ENCODE peak calls at places on chromosomes 13 and 19, in six cellular contexts. One of them, this sample, is unnamed. For H3K27me3 and H3K4me1, the result is how much of the 10 kb centered on the place peaks cover.

GRCh38 chr19:8515317-8515716 is 1.4 kb upstream of the ZNF414 start:
- DNase-seq in CD4-positive, alpha-beta memory T cell: peak
- DNase-seq in right atrium auricular region: no peak
- DNase-seq in cardiac muscle cell: no peak
- DNase-seq in esophagus squamous epithelium: no peak
- DNase-seq in K562: peak
- DNase-seq in this sample: no peak

GRCh38 chr19:54477650-54478049 is 4.6 kb upstream of the CDC42EP5 start:
- DNase-seq in CD4-positive, alpha-beta memory T cell: no peak
- DNase-seq in right atrium auricular region: no peak
- DNase-seq in cardiac muscle cell: no peak
- DNase-seq in esophagus squamous epithelium: no peak
- DNase-seq in K562: peak
- DNase-seq in this sample: no peak

GRCh38 chr13:109608503-109608902 is 177.9 kb downstream of the IRS2 start:
- DNase-seq in CD4-positive, alpha-beta memory T cell: no peak
- DNase-seq in right atrium auricular region: no peak
- DNase-seq in cardiac muscle cell: no peak
- DNase-seq in esophagus squamous epithelium: no peak
- DNase-seq in K562: no peak
- DNase-seq in this sample: no peak

GRCh38 chr19:17337675-17338439 is 504 bp downstream of the GTPBP3 start:
- DNase-seq in CD4-positive, alpha-beta memory T cell: no peak
- DNase-seq in right atrium auricular region: no peak
- DNase-seq in cardiac muscle cell: peak
- DNase-seq in esophagus squamous epithelium: no peak
- DNase-seq in K562: peak
- DNase-seq in this sample: no peak

GRCh38 chr19:39430675-39431593 is 4.8 kb downstream of the RPS16 start:
- DNase-seq in CD4-positive, alpha-beta memory T cell: peak
- DNase-seq in right atrium auricular region: no peak
- DNase-seq in cardiac muscle cell: no peak
- DNase-seq in esophagus squamous epithelium: no peak
- DNase-seq in K562: peak
- DNase-seq in this sample: peak

GRCh38 chr19:55087542-55087935 is 11.9 kb downstream of the EPS8L1 start:
- DNase-seq in CD4-positive, alpha-beta memory T cell: no peak
- DNase-seq in right atrium auricular region: no peak
- DNase-seq in cardiac muscle cell: no peak
- DNase-seq in esophagus squamous epithelium: no peak
- DNase-seq in K562: no peak
- DNase-seq in this sample: no peak

GRCh38 chr13:34035676-34036325 is 217.9 kb downstream of the RFC3 start:
- DNase-seq in CD4-positive, alpha-beta memory T cell: no peak
- DNase-seq in right atrium auricular region: no peak
- DNase-seq in cardiac muscle cell: no peak
- DNase-seq in esophagus squamous epithelium: no peak
- DNase-seq in K562: no peak
- DNase-seq in this sample: no peak

GRCh38 chr19:35216833-35217707 is 11.5 kb downstream of the FAM187B start:
- DNase-seq in CD4-positive, alpha-beta memory T cell: peak
- DNase-seq in right atrium auricular region: no peak
- DNase-seq in cardiac muscle cell: no peak
- DNase-seq in esophagus squamous epithelium: no peak
- DNase-seq in K562: peak
- DNase-seq in this sample: no peak

GRCh38 chr19:32268381-32268780 is 77.0 kb upstream of the ZNF507 start:
- DNase-seq in CD4-positive, alpha-beta memory T cell: no peak
- DNase-seq in right atrium auricular region: no peak
- DNase-seq in cardiac muscle cell: no peak
- DNase-seq in esophagus squamous epithelium: no peak
- DNase-seq in K562: no peak
- DNase-seq in this sample: peak

GRCh38 chr13:36447501-36447900 is 15.2 kb downstream of the CCNA1 start:
- DNase-seq in CD4-positive, alpha-beta memory T cell: no peak
- DNase-seq in right atrium auricular region: no peak
- DNase-seq in cardiac muscle cell: no peak
- DNase-seq in esophagus squamous epithelium: no peak
- DNase-seq in K562: no peak
- DNase-seq in this sample: no peak

GRCh38 chr19:2288010-2288742 is 6.2 kb upstream of the PEAK3 start:
- DNase-seq in CD4-positive, alpha-beta memory T cell: no peak
- DNase-seq in right atrium auricular region: no peak
- DNase-seq in cardiac muscle cell: no peak
- DNase-seq in esophagus squamous epithelium: no peak
- DNase-seq in K562: no peak
- DNase-seq in this sample: no peak

GRCh38 chr19:4430760-4431159 is 26.8 kb downstream of the UBXN6 start:
- DNase-seq in CD4-positive, alpha-beta memory T cell: no peak
- DNase-seq in right atrium auricular region: no peak
- DNase-seq in cardiac muscle cell: no peak
- DNase-seq in esophagus squamous epithelium: no peak
- DNase-seq in K562: no peak
- DNase-seq in this sample: no peak

GRCh38 chr13:74102691-74103090 is 31.5 kb downstream of the KLF12 start:
- DNase-seq in CD4-positive, alpha-beta memory T cell: no peak
- DNase-seq in right atrium auricular region: no peak
- DNase-seq in cardiac muscle cell: no peak
- DNase-seq in esophagus squamous epithelium: no peak
- DNase-seq in K562: no peak
- DNase-seq in this sample: no peak

GRCh38 chr19:9958451-9958850 is 22.1 kb upstream of the OLFM2 start:
- DNase-seq in CD4-positive, alpha-beta memory T cell: no peak
- DNase-seq in right atrium auricular region: no peak
- DNase-seq in cardiac muscle cell: no peak
- DNase-seq in esophagus squamous epithelium: no peak
- DNase-seq in K562: no peak
- DNase-seq in this sample: no peak

GRCh38 chr13:35764359-35765015 is 288.0 kb upstream of the MAB21L1 start:
- DNase-seq in CD4-positive, alpha-beta memory T cell: no peak
- DNase-seq in right atrium auricular region: no peak
- DNase-seq in cardiac muscle cell: no peak
- DNase-seq in esophagus squamous epithelium: no peak
- DNase-seq in K562: no peak
- DNase-seq in this sample: peak

GRCh38 chr13:35714588-35714987 is 238.1 kb upstream of the MAB21L1 start:
- DNase-seq in CD4-positive, alpha-beta memory T cell: no peak
- DNase-seq in right atrium auricular region: no peak
- DNase-seq in cardiac muscle cell: no peak
- DNase-seq in esophagus squamous epithelium: no peak
- DNase-seq in K562: no peak
- DNase-seq in this sample: peak

GRCh38 chr19:49217382-49217781 is 59.8 kb downstream of the TRPM4 start:
- DNase-seq in CD4-positive, alpha-beta memory T cell: no peak
- DNase-seq in right atrium auricular region: peak
- DNase-seq in cardiac muscle cell: peak
- DNase-seq in esophagus squamous epithelium: no peak
- DNase-seq in K562: no peak
- DNase-seq in this sample: no peak

GRCh38 chr19:1361601-1362384 is 21.9 kb upstream of the NDUFS7 start:
- DNase-seq in CD4-positive, alpha-beta memory T cell: no peak
- DNase-seq in right atrium auricular region: no peak
- DNase-seq in cardiac muscle cell: no peak
- DNase-seq in esophagus squamous epithelium: no peak
- DNase-seq in K562: no peak
- DNase-seq in this sample: peak

GRCh38 chr13:23902975-23903905 is 5.9 kb upstream of the C1QTNF9B start:
- DNase-seq in CD4-positive, alpha-beta memory T cell: no peak
- DNase-seq in right atrium auricular region: no peak
- DNase-seq in cardiac muscle cell: peak
- DNase-seq in esophagus squamous epithelium: no peak
- DNase-seq in K562: no peak
- DNase-seq in this sample: no peak
- H3K27me3 ChIP-seq in CD4-positive, alpha-beta memory T cell: under half
- H3K27me3 ChIP-seq in right atrium auricular region: under half
- H3K27me3 ChIP-seq in cardiac muscle cell: under half
- H3K27me3 ChIP-seq in esophagus squamous epithelium: under half
- H3K27me3 ChIP-seq in K562: under half
- H3K27me3 ChIP-seq in this sample: under half

GRCh38 chr13:40969169-40969901 is 49.8 kb downstream of the ELF1 start:
- DNase-seq in CD4-positive, alpha-beta memory T cell: no peak
- DNase-seq in right atrium auricular region: no peak
- DNase-seq in cardiac muscle cell: no peak
- DNase-seq in esophagus squamous epithelium: no peak
- DNase-seq in K562: no peak
- DNase-seq in this sample: no peak

GRCh38 chr13:40971321-40971720 is 47.8 kb downstream of the ELF1 start:
- DNase-seq in CD4-positive, alpha-beta memory T cell: no peak
- DNase-seq in right atrium auricular region: no peak
- DNase-seq in cardiac muscle cell: no peak
- DNase-seq in esophagus squamous epithelium: no peak
- DNase-seq in K562: no peak
- DNase-seq in this sample: no peak

GRCh38 chr13:40970803-40971202 is 48.3 kb downstream of the ELF1 start:
- DNase-seq in CD4-positive, alpha-beta memory T cell: no peak
- DNase-seq in right atrium auricular region: no peak
- DNase-seq in cardiac muscle cell: no peak
- DNase-seq in esophagus squamous epithelium: no peak
- DNase-seq in K562: no peak
- DNase-seq in this sample: no peak

GRCh38 chr13:40966298-40966697 is 52.8 kb downstream of the ELF1 start:
- DNase-seq in CD4-positive, alpha-beta memory T cell: no peak
- DNase-seq in right atrium auricular region: no peak
- DNase-seq in cardiac muscle cell: no peak
- DNase-seq in esophagus squamous epithelium: no peak
- DNase-seq in K562: no peak
- DNase-seq in this sample: no peak

DNA sequence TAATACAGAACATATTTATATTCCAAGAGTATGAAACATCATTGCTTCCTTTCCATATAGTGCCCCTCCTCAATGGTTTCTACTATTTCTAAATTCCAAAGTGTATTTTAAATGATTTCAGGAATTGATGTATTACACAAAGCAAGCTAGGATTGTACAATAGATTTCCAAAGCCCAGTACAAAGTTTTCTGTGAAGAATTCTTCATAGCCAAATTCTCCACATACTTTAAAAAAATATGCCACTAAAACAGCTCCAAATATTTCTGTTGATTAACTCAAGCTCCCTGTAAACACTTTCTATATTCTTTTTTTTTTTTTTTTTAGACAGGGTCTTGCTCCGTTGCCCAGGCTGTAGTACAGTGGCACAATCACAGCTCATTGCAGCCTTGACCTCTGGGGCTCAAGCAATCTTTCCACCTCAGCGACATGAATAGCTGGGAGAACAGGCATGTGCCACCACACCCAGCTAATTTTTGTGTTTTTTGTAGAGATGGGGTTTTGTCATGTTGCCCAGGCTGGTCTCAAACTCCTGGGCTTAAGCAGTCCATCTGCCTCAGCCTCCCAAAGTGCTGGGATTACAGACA is 50.6 kb downstream of the ELF1 start:
- DNase-seq in CD4-positive, alpha-beta memory T cell: no peak
- DNase-seq in right atrium auricular region: no peak
- DNase-seq in cardiac muscle cell: no peak
- DNase-seq in esophagus squamous epithelium: no peak
- DNase-seq in K562: no peak
- DNase-seq in this sample: no peak
- H3K4me1 ChIP-seq in CD4-positive, alpha-beta memory T cell: half or more
- H3K4me1 ChIP-seq in right atrium auricular region: under half
- H3K4me1 ChIP-seq in cardiac muscle cell: under half
- H3K4me1 ChIP-seq in esophagus squamous epithelium: half or more
- H3K4me1 ChIP-seq in K562: under half
- H3K4me1 ChIP-seq in this sample: under half

GRCh38 chr19:45636275-45636674 is 2.9 kb downstream of the EML2 start:
- DNase-seq in CD4-positive, alpha-beta memory T cell: no peak
- DNase-seq in right atrium auricular region: no peak
- DNase-seq in cardiac muscle cell: no peak
- DNase-seq in esophagus squamous epithelium: no peak
- DNase-seq in K562: no peak
- DNase-seq in this sample: no peak

GRCh38 chr19:45640849-45641273 is 1.7 kb upstream of the EML2 start:
- DNase-seq in CD4-positive, alpha-beta memory T cell: no peak
- DNase-seq in right atrium auricular region: no peak
- DNase-seq in cardiac muscle cell: peak
- DNase-seq in esophagus squamous epithelium: no peak
- DNase-seq in K562: peak
- DNase-seq in this sample: no peak

GRCh38 chr19:45636902-45637301 is 2.3 kb downstream of the EML2 start:
- DNase-seq in CD4-positive, alpha-beta memory T cell: no peak
- DNase-seq in right atrium auricular region: no peak
- DNase-seq in cardiac muscle cell: no peak
- DNase-seq in esophagus squamous epithelium: no peak
- DNase-seq in K562: no peak
- DNase-seq in this sample: no peak

GRCh38 chr19:45638930-45639729 is at the start of gene EML2:
- DNase-seq in CD4-positive, alpha-beta memory T cell: peak
- DNase-seq in right atrium auricular region: no peak
- DNase-seq in cardiac muscle cell: peak
- DNase-seq in esophagus squamous epithelium: no peak
- DNase-seq in K562: peak
- DNase-seq in this sample: peak

DNA sequence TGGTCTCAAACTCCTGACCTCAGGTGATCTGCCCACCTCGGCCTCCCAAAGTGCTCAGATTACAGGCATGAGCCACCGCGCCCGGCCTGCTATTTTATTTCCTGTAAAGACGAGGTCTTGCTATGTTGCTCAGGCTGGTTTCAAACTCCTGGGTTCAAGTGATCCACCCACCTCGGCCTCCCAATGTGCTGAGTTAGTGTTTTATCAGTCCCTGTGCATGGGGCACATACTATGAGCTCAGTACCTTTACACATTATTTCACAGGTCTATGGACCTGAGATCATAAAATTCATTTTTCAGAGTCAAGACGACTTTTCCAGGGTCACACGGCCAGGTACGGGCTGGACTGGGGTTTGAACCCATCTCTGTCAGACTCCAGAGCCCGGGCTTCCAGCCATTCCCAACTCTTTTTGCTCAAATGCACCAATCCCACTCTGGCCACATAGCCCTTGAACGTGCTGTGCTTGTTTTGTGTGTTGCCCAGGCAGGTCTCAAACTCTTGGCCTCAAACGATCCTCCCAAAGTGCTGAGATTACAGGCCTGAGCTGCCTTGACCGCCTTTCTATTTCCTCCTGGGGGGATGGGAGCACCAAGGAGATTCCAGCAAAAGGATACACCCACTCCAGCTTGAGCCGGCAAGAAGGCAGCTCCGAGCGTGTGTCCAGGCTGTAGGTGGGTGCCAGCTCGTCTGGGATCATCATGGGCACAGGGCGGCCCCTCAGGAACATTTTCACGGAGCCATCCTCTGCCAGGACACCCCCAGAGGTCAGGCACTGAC is 1.1 kb downstream of the EML2 start:
- DNase-seq in CD4-positive, alpha-beta memory T cell: no peak
- DNase-seq in right atrium auricular region: no peak
- DNase-seq in cardiac muscle cell: no peak
- DNase-seq in esophagus squamous epithelium: no peak
- DNase-seq in K562: peak
- DNase-seq in this sample: no peak
- H3K4me3 ChIP-seq in CD4-positive, alpha-beta memory T cell: no peak
- H3K4me3 ChIP-seq in right atrium auricular region: no peak
- H3K4me3 ChIP-seq in cardiac muscle cell: peak
- H3K4me3 ChIP-seq in esophagus squamous epithelium: peak
- H3K4me3 ChIP-seq in K562: peak
- H3K4me3 ChIP-seq in this sample: peak

DNA sequence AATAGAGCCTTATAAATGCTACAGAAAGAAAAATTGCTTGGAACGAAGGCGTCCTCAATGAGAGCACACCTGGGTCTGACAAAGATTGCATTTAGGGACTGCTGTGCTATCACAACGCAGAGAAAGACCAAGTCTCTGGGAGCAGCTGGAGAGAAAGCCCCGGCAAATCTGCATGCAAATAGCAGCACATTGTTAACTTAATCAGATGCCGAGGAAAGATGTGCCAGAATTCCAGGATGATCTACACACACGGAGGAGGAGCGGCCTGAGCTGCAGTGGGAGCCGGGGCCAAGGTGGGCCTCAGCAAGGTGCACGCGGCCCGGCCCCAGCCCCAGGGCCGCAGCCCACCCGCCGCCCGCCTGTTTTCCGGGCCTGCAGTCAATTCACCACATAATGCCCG is 1.4 kb downstream of the ZNF536 start:
- DNase-seq in CD4-positive, alpha-beta memory T cell: no peak
- DNase-seq in right atrium auricular region: no peak
- DNase-seq in cardiac muscle cell: no peak
- DNase-seq in esophagus squamous epithelium: no peak
- DNase-seq in K562: no peak
- DNase-seq in this sample: no peak
- H3K27me3 ChIP-seq in CD4-positive, alpha-beta memory T cell: under half
- H3K27me3 ChIP-seq in right atrium auricular region: under half
- H3K27me3 ChIP-seq in cardiac muscle cell: half or more
- H3K27me3 ChIP-seq in esophagus squamous epithelium: under half
- H3K27me3 ChIP-seq in K562: under half
- H3K27me3 ChIP-seq in this sample: under half

This sample was measured in SJCRH30.